ENCODE peak calls at places on chromosome 6, in seven cellular contexts. One of them, this sample, is unnamed.

GRCh38 chr6:50452001-50452400 is 261.3 kb upstream of the TFAP2D start:
- DNase-seq in fibroblast of mammary gland: no peak
- DNase-seq in left lung: no peak
- DNase-seq in astrocyte of the spinal cord: no peak
- DNase-seq in fibroblast of the aortic adventitia: no peak
- DNase-seq in fibroblast of pulmonary artery: no peak
- DNase-seq in PC-3: no peak
- DNase-seq in this sample: no peak

GRCh38 chr6:131782764-131783163 is 25.1 kb upstream of the ENPP1 start:
- DNase-seq in fibroblast of the aortic adventitia: no peak
- DNase-seq in fibroblast of mammary gland: no peak
- DNase-seq in PC-3: peak
- DNase-seq in astrocyte of the spinal cord: no peak
- DNase-seq in left lung: no peak
- DNase-seq in fibroblast of pulmonary artery: no peak
- DNase-seq in this sample: no peak

GRCh38 chr6:24980507-24981384 is 45.0 kb upstream of the RIPOR2 start:
- DNase-seq in left lung: no peak
- DNase-seq in fibroblast of mammary gland: no peak
- DNase-seq in astrocyte of the spinal cord: no peak
- DNase-seq in PC-3: peak
- DNase-seq in fibroblast of pulmonary artery: peak
- DNase-seq in fibroblast of the aortic adventitia: peak
- DNase-seq in this sample: peak

GRCh38 chr6:158149641-158150040 is 18.4 kb downstream of the SERAC1 start:
- DNase-seq in PC-3: peak
- DNase-seq in left lung: no peak
- DNase-seq in astrocyte of the spinal cord: peak
- DNase-seq in fibroblast of mammary gland: peak
- DNase-seq in fibroblast of pulmonary artery: peak
- DNase-seq in fibroblast of the aortic adventitia: peak
- DNase-seq in this sample: peak

GRCh38 chr6:150751296-150751695 is 114.2 kb upstream of the MTHFD1L start:
- DNase-seq in astrocyte of the spinal cord: peak
- DNase-seq in fibroblast of mammary gland: no peak
- DNase-seq in left lung: no peak
- DNase-seq in fibroblast of pulmonary artery: peak
- DNase-seq in fibroblast of the aortic adventitia: peak
- DNase-seq in PC-3: no peak
- DNase-seq in this sample: peak

GRCh38 chr6:167906899-167907298 is 80.2 kb downstream of the AFDN start:
- DNase-seq in astrocyte of the spinal cord: peak
- DNase-seq in fibroblast of mammary gland: no peak
- DNase-seq in fibroblast of the aortic adventitia: peak
- DNase-seq in PC-3: no peak
- DNase-seq in fibroblast of pulmonary artery: peak
- DNase-seq in left lung: no peak
- DNase-seq in this sample: peak

GRCh38 chr6:69022991-69023390 is 387.9 kb downstream of the ADGRB3 start:
- DNase-seq in fibroblast of mammary gland: peak
- DNase-seq in left lung: no peak
- DNase-seq in PC-3: peak
- DNase-seq in fibroblast of pulmonary artery: peak
- DNase-seq in astrocyte of the spinal cord: peak
- DNase-seq in fibroblast of the aortic adventitia: peak
- DNase-seq in this sample: no peak

GRCh38 chr6:63599243-63599642 is 27.0 kb downstream of the LOC128125822 start:
- DNase-seq in fibroblast of mammary gland: no peak
- DNase-seq in fibroblast of pulmonary artery: no peak
- DNase-seq in left lung: no peak
- DNase-seq in PC-3: no peak
- DNase-seq in fibroblast of the aortic adventitia: no peak
- DNase-seq in astrocyte of the spinal cord: no peak
- DNase-seq in this sample: no peak

GRCh38 chr6:154868143-154868594 is 126.9 kb upstream of the TIAM2 start:
- DNase-seq in astrocyte of the spinal cord: peak
- DNase-seq in fibroblast of pulmonary artery: peak
- DNase-seq in fibroblast of the aortic adventitia: peak
- DNase-seq in fibroblast of mammary gland: peak
- DNase-seq in PC-3: peak
- DNase-seq in left lung: no peak
- DNase-seq in this sample: peak

GRCh38 chr6:31079656-31080261 is 32.6 kb downstream of the C6orf15 start:
- DNase-seq in left lung: no peak
- DNase-seq in fibroblast of the aortic adventitia: peak
- DNase-seq in astrocyte of the spinal cord: peak
- DNase-seq in PC-3: peak
- DNase-seq in fibroblast of pulmonary artery: peak
- DNase-seq in fibroblast of mammary gland: peak
- DNase-seq in this sample: peak

GRCh38 chr6:155141512-155141911 is 122.3 kb upstream of the CLDN20 start:
- DNase-seq in PC-3: no peak
- DNase-seq in fibroblast of the aortic adventitia: no peak
- DNase-seq in left lung: no peak
- DNase-seq in fibroblast of mammary gland: no peak
- DNase-seq in astrocyte of the spinal cord: no peak
- DNase-seq in fibroblast of pulmonary artery: no peak
- DNase-seq in this sample: no peak

GRCh38 chr6:71533939-71534379 is 245.3 kb downstream of the OGFRL1 start:
- DNase-seq in fibroblast of pulmonary artery: peak
- DNase-seq in left lung: no peak
- DNase-seq in fibroblast of the aortic adventitia: peak
- DNase-seq in fibroblast of mammary gland: peak
- DNase-seq in PC-3: peak
- DNase-seq in astrocyte of the spinal cord: peak
- DNase-seq in this sample: peak

GRCh38 chr6:54681987-54682386 is 164.6 kb upstream of the FAM83B start:
- DNase-seq in astrocyte of the spinal cord: peak
- DNase-seq in left lung: no peak
- DNase-seq in fibroblast of the aortic adventitia: peak
- DNase-seq in fibroblast of pulmonary artery: peak
- DNase-seq in PC-3: peak
- DNase-seq in fibroblast of mammary gland: peak
- DNase-seq in this sample: peak

GRCh38 chr6:91167846-91168245 is 581.0 kb upstream of the MAP3K7 start:
- DNase-seq in left lung: no peak
- DNase-seq in fibroblast of the aortic adventitia: no peak
- DNase-seq in PC-3: no peak
- DNase-seq in astrocyte of the spinal cord: no peak
- DNase-seq in fibroblast of mammary gland: no peak
- DNase-seq in fibroblast of pulmonary artery: no peak
- DNase-seq in this sample: no peak
- TF ChIP-seq CTCF in left lung: no peak
- TF ChIP-seq CTCF in fibroblast of the aortic adventitia: no peak
- TF ChIP-seq CTCF in PC-3: no peak
- TF ChIP-seq CTCF in astrocyte of the spinal cord: peak
- TF ChIP-seq CTCF in fibroblast of mammary gland: no peak
- TF ChIP-seq CTCF in fibroblast of pulmonary artery: peak
- TF ChIP-seq CTCF in this sample: no peak

DNA sequence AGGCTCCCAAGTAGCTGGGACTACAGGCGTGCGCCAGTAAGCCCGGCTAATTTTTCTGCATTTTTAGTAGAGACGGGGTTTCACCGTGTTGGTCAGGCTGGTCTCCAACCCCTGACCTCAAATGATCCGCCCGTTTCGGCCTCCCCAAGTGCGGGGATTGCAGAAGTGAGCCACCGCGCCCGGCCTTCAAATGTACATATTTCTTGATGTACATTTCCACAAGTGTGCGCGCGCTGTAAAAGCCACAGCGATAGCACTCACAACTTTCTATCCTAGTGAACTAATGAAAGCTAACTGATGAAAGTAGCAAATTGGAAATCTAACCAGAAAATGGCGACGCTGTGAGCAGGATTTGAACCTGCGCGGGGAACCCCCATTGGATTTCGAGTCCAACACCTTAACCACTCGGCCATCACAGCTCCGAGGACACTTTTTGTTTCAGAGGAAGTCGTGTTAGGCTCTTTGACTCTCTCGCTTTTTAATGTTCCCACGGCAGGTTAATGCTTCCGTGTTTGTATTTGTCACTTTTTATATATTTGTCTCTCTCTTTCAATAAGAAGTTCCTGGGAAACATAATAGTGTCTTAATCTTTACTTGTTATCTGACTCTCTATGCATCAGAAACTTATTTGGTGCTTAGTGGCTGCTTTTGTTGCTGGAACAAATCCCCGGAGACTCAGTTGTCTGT is 199.4 kb upstream of the ZNF184 start:
- DNase-seq in fibroblast of the aortic adventitia: peak
- DNase-seq in fibroblast of pulmonary artery: no peak
- DNase-seq in PC-3: peak
- DNase-seq in left lung: no peak
- DNase-seq in astrocyte of the spinal cord: peak
- DNase-seq in fibroblast of mammary gland: peak
- DNase-seq in this sample: peak
- H3K4me3 ChIP-seq in fibroblast of the aortic adventitia: no peak
- H3K4me3 ChIP-seq in fibroblast of pulmonary artery: peak
- H3K4me3 ChIP-seq in PC-3: peak
- H3K4me3 ChIP-seq in left lung: no peak
- H3K4me3 ChIP-seq in astrocyte of the spinal cord: peak
- H3K4me3 ChIP-seq in fibroblast of mammary gland: peak
- H3K4me3 ChIP-seq in this sample: no peak

GRCh38 chr6:99349620-99350141 is at the start of gene FAXC:
- DNase-seq in fibroblast of mammary gland: no peak
- DNase-seq in fibroblast of pulmonary artery: peak
- DNase-seq in left lung: peak
- DNase-seq in astrocyte of the spinal cord: no peak
- DNase-seq in PC-3: peak
- DNase-seq in fibroblast of the aortic adventitia: no peak
- DNase-seq in this sample: peak
- TF ChIP-seq CTCF in fibroblast of mammary gland: peak
- TF ChIP-seq CTCF in fibroblast of pulmonary artery: no peak
- TF ChIP-seq CTCF in left lung: no peak
- TF ChIP-seq CTCF in astrocyte of the spinal cord: peak
- TF ChIP-seq CTCF in PC-3: peak
- TF ChIP-seq CTCF in fibroblast of the aortic adventitia: peak
- TF ChIP-seq CTCF in this sample: no peak

GRCh38 chr6:83431545-83432165 is 804 bp upstream of the ME1 start:
- DNase-seq in fibroblast of the aortic adventitia: no peak
- DNase-seq in fibroblast of pulmonary artery: no peak
- DNase-seq in fibroblast of mammary gland: no peak
- DNase-seq in astrocyte of the spinal cord: no peak
- DNase-seq in PC-3: peak
- DNase-seq in left lung: peak
- DNase-seq in this sample: no peak
- H3K4me3 ChIP-seq in fibroblast of the aortic adventitia: peak
- H3K4me3 ChIP-seq in fibroblast of pulmonary artery: no peak
- H3K4me3 ChIP-seq in fibroblast of mammary gland: peak
- H3K4me3 ChIP-seq in astrocyte of the spinal cord: peak
- H3K4me3 ChIP-seq in PC-3: peak
- H3K4me3 ChIP-seq in left lung: no peak
- H3K4me3 ChIP-seq in this sample: peak

GRCh38 chr6:120077489-120077888 is 727.9 kb upstream of the MAN1A1 start:
- DNase-seq in PC-3: peak
- DNase-seq in left lung: no peak
- DNase-seq in astrocyte of the spinal cord: peak
- DNase-seq in fibroblast of pulmonary artery: peak
- DNase-seq in fibroblast of the aortic adventitia: peak
- DNase-seq in fibroblast of mammary gland: peak
- DNase-seq in this sample: peak
- TF ChIP-seq CTCF in PC-3: peak
- TF ChIP-seq CTCF in left lung: no peak
- TF ChIP-seq CTCF in astrocyte of the spinal cord: peak
- TF ChIP-seq CTCF in fibroblast of pulmonary artery: peak
- TF ChIP-seq CTCF in fibroblast of the aortic adventitia: no peak
- TF ChIP-seq CTCF in fibroblast of mammary gland: peak
- TF ChIP-seq CTCF in this sample: peak

GRCh38 chr6:7591770-7592169 is 1.8 kb downstream of the SNRNP48 start:
- DNase-seq in fibroblast of the aortic adventitia: no peak
- DNase-seq in PC-3: no peak
- DNase-seq in left lung: no peak
- DNase-seq in fibroblast of pulmonary artery: no peak
- DNase-seq in fibroblast of mammary gland: no peak
- DNase-seq in astrocyte of the spinal cord: no peak
- DNase-seq in this sample: no peak
- H3K4me3 ChIP-seq in fibroblast of the aortic adventitia: no peak
- H3K4me3 ChIP-seq in PC-3: peak
- H3K4me3 ChIP-seq in left lung: no peak
- H3K4me3 ChIP-seq in fibroblast of pulmonary artery: no peak
- H3K4me3 ChIP-seq in fibroblast of mammary gland: no peak
- H3K4me3 ChIP-seq in astrocyte of the spinal cord: no peak
- H3K4me3 ChIP-seq in this sample: no peak